ENCODE peak calls at places on chromosomes 12 and 14, in nine cellular contexts. J, Z, D, L, P, S, M, U and C are unnamed samples.

GRCh38 chr14:101177301-101178055 is 274.0 kb upstream of the RTL1 start:
- DNase-seq in U (no peak), D (no peak), S (no peak), J (no peak), Z (no peak), M (no peak), P (no peak), L (no peak), C (peak; percentile 63)

GRCh38 chr14:80390911-80391310 is 179.6 kb upstream of the DIO2 start:
- DNase-seq in J (no peak), M (no peak), U (no peak), S (peak; percentile 97), L (peak; percentile 69), Z (no peak), P (no peak), D (no peak), C (no peak)

GRCh38 chr12:124242529-124243065 is 52.3 kb upstream of the RFLNA start:
- DNase-seq in J (no peak), L (no peak), S (no peak), P (no peak), D (no peak), Z (no peak), M (no peak), U (no peak), C (no peak)

GRCh38 chr14:65267856-65268255 is 144.7 kb upstream of the FUT8 start:
- DNase-seq in D (no peak), U (no peak), L (no peak), M (no peak), Z (no peak), J (no peak), S (no peak), P (no peak), C (no peak)

GRCh38 chr14:100652739-100653138 is 65.5 kb upstream of the BEGAIN start:
- DNase-seq in S (no peak), M (no peak), Z (no peak), L (no peak), U (no peak), D (no peak), J (no peak), P (no peak), C (no peak)

GRCh38 chr12:131203666-131204415 is 250.1 kb downstream of the ADGRD1 start:
- DNase-seq in L (no peak), M (no peak), U (no peak), P (no peak), S (no peak), Z (no peak), D (no peak), J (no peak), C (peak; percentile 66)

GRCh38 chr14:90483551-90483950 is 86.7 kb downstream of the CALM1 start:
- DNase-seq in P (no peak), U (no peak), D (peak; percentile 1), L (peak; percentile 26), J (peak; percentile 59), Z (no peak), M (peak; percentile 27), S (no peak), C (no peak)

GRCh38 chr12:99620159-99620479 is 27.4 kb upstream of the GARIN6 start:
- DNase-seq in J (no peak), P (no peak), D (no peak), S (no peak), L (no peak), M (no peak), Z (no peak), U (no peak), C (no peak)

GRCh38 chr12:113088971-113089756 is 32.6 kb downstream of the DTX1 start:
- DNase-seq in Z (peak; percentile 51), P (peak; percentile 9), D (peak; percentile 39), J (no peak), U (no peak), L (no peak), M (no peak), S (no peak), C (no peak)

GRCh38 chr14:101337053-101337452 is 224.2 kb upstream of the DIO3 start:
- DNase-seq in M (no peak), S (no peak), Z (no peak), P (no peak), D (no peak), U (no peak), J (no peak), L (no peak), C (no peak)

GRCh38 chr12:2960432-2960956 is 1.3 kb downstream of the TEAD4 start:
- DNase-seq in D (no peak), J (no peak), M (peak; percentile 39), L (peak; percentile 32), S (peak; percentile 41), P (no peak), Z (no peak), U (no peak), C (no peak)

GRCh38 chr12:12721251-12721689 is 4.1 kb downstream of the CDKN1B start:
- DNase-seq in D (no peak), U (no peak), M (peak; percentile 74), J (no peak), S (peak; percentile 69), Z (no peak), L (no peak), P (no peak), C (no peak)

GRCh38 chr12:100141666-100141997 is 1.0 kb downstream of the BLTP3B start:
- DNase-seq in D (peak; percentile 33), U (no peak), P (no peak), Z (no peak), M (peak; percentile 46), J (no peak), L (peak; percentile 61), S (peak; percentile 91), C (no peak)

GRCh38 chr12:45622210-45622937 is 107.1 kb upstream of the ARID2 start:
- DNase-seq in S (no peak), L (no peak), J (no peak), U (no peak), M (no peak), D (no peak), P (no peak), Z (no peak), C (no peak)

GRCh38 chr14:105332352-105332874 is 17.9 kb downstream of the PACS2 start:
- DNase-seq in L (no peak), S (no peak), D (no peak), Z (no peak), J (no peak), M (no peak), P (no peak), U (no peak), C (no peak)

GRCh38 chr12:27270148-27270547 is 26.1 kb downstream of the STK38L start:
- DNase-seq in P (no peak), M (no peak), D (no peak), J (no peak), S (no peak), U (no peak), L (no peak), Z (no peak), C (no peak)

GRCh38 chr12:54650409-54650808 is 2.2 kb upstream of the DCD start:
- DNase-seq in D (no peak), U (no peak), J (no peak), P (no peak), M (no peak), S (peak; percentile 20), Z (no peak), L (peak; percentile 21), C (no peak)

GRCh38 chr12:50764861-50765324 is 992 bp downstream of the ATF1 start:
- DNase-seq in U (no peak), M (no peak), S (peak; percentile 45), P (peak; percentile 2), L (peak; percentile 26), D (peak; percentile 7), Z (no peak), J (peak; percentile 32), C (no peak)

GRCh38 chr12:67069451-67070306 is 199.5 kb upstream of the CAND1 start:
- DNase-seq in S (peak; percentile 50), P (no peak), D (peak; percentile 9), L (no peak), M (peak; percentile 11), Z (no peak), U (peak; percentile 57), J (no peak), C (no peak)

GRCh38 chr12:94290353-94290752 is 142.0 kb downstream of the PLXNC1 start:
- DNase-seq in U (no peak), Z (no peak), P (no peak), L (no peak), S (no peak), D (no peak), J (peak; percentile 33), M (no peak), C (no peak)

GRCh38 chr12:21451529-21451928 is 14.1 kb downstream of the PYROXD1 start:
- DNase-seq in M (no peak), P (no peak), Z (no peak), J (no peak), S (no peak), D (no peak), L (no peak), U (no peak), C (no peak)